ENCODE peak calls at places on chromosomes 1 and 21, in six cellular contexts. A is GM12878, D is K562, E is HepG2, G is H1, O is GM12892. M is an unnamed sample.

GRCh38 chr21:42533963-42534355 is 20.3 kb downstream of the SLC37A1 start:
- DNase-seq in A (no peak), D (no peak), E (no peak), G (no peak), O (no peak), M (no peak)

GRCh38 chr1:5734414-5734813 is 257.8 kb downstream of the NPHP4 start:
- DNase-seq in A (no peak), D (no peak), E (no peak), G (no peak), O (no peak), M (no peak)

GRCh38 chr1:41240806-41241747 is 1.0 kb downstream of the SCMH1 start:
- DNase-seq in A (no peak), D (no peak), E (peak), G (no peak), O (peak), M (peak)

GRCh38 chr1:209736467-209737117 is 19.3 kb upstream of the TRAF3IP3 start:
- DNase-seq in A (no peak), D (no peak), E (no peak), G (no peak), O (no peak), M (no peak)

GRCh38 chr1:63116016-63116415 is 206.4 kb upstream of the FOXD3 start:
- DNase-seq in A (no peak), D (no peak), E (no peak), G (no peak), O (no peak), M (no peak)

GRCh38 chr21:43318841-43319781 is 107.8 kb downstream of the SIK1 start:
- DNase-seq in A (peak), D (no peak), E (no peak), G (no peak), O (no peak), M (no peak)

GRCh38 chr1:23421752-23422312 is 2.7 kb downstream of the TCEA3 start:
- DNase-seq in A (no peak), D (peak), E (peak), G (no peak), O (no peak), M (no peak)

GRCh38 chr21:14603202-14603601 is 57.1 kb upstream of the SAMSN1 start:
- DNase-seq in A (no peak), D (no peak), E (no peak), G (no peak), O (no peak), M (no peak)

GRCh38 chr1:228471154-228471761 is 15.9 kb upstream of the RNF187 start:
- DNase-seq in A (no peak), D (no peak), E (no peak), G (no peak), O (no peak), M (no peak)

GRCh38 chr1:112905420-112906154 is 50.4 kb downstream of the SLC16A1 start:
- DNase-seq in A (no peak), D (no peak), E (no peak), G (no peak), O (no peak), M (no peak)

GRCh38 chr1:94582578-94582977 is 41.0 kb upstream of the F3 start:
- DNase-seq in A (no peak), D (no peak), E (no peak), G (no peak), O (no peak), M (no peak)

GRCh38 chr1:112395832-112396667 is at the start of gene CTTNBP2NL:
- DNase-seq in A (no peak), D (peak), E (peak), G (peak), O (peak), M (peak)

GRCh38 chr1:150979007-150979722 is 2.9 kb upstream of the ANXA9 start:
- DNase-seq in A (peak), D (peak), E (peak), G (peak), O (peak), M (peak)

GRCh38 chr1:156438278-156438987 is 62.1 kb downstream of the MEF2D start:
- DNase-seq in A (no peak), D (no peak), E (no peak), G (no peak), O (no peak), M (no peak)

GRCh38 chr1:177975588-177976495 is 6.0 kb upstream of the SEC16B start:
- DNase-seq in A (no peak), D (no peak), E (no peak), G (no peak), O (no peak), M (no peak)

GRCh38 chr1:76786232-76786631 is 81.0 kb upstream of the ST6GALNAC5 start:
- DNase-seq in A (no peak), D (no peak), E (no peak), G (no peak), O (no peak), M (no peak)

GRCh38 chr1:150474869-150475268 is 12.3 kb upstream of the TARS2 start:
- DNase-seq in A (no peak), D (no peak), E (no peak), G (no peak), O (no peak), M (no peak)

GRCh38 chr1:216566809-216567208 is 143.6 kb upstream of the USH2A start:
- DNase-seq in A (no peak), D (no peak), E (no peak), G (no peak), O (no peak), M (no peak)

GRCh38 chr1:180940445-180940844 is 27.7 kb downstream of the KIAA1614 start:
- DNase-seq in A (no peak), D (no peak), E (no peak), G (no peak), O (no peak), M (no peak)

GRCh38 chr1:118963456-118964430 is 24.4 kb downstream of the TBX15 start:
- DNase-seq in A (no peak), D (no peak), E (peak), G (no peak), O (no peak), M (no peak)

GRCh38 chr1:22143065-22143514 is at the start of gene WNT4:
- DNase-seq in A (no peak), D (peak), E (no peak), G (no peak), O (peak), M (peak)

GRCh38 chr1:155598842-155599331 is 11.1 kb upstream of the MSTO1 start:
- DNase-seq in A (no peak), D (no peak), E (no peak), G (peak), O (no peak), M (no peak)

GRCh38 chr1:228062085-228062791 is 20.3 kb upstream of the ARF1 start:
- DNase-seq in A (no peak), D (no peak), E (no peak), G (no peak), O (no peak), M (no peak)

GRCh38 chr1:230818411-230818810 is 49.9 kb downstream of the C1orf198 start:
- DNase-seq in A (no peak), D (no peak), E (no peak), G (no peak), O (no peak), M (no peak)

GRCh38 chr1:74586253-74586897 is 74.0 kb upstream of the LRRC53 start:
- DNase-seq in A (no peak), D (no peak), E (no peak), G (no peak), O (no peak), M (no peak)

GRCh38 chr1:204498980-204499379 is 4.4 kb upstream of the PIK3C2B start:
- DNase-seq in A (no peak), D (no peak), E (no peak), G (no peak), O (no peak), M (no peak)

GRCh38 chr1:9006956-9007615 is 19.1 kb downstream of the SLC2A7 start:
- DNase-seq in A (no peak), D (no peak), E (no peak), G (no peak), O (no peak), M (no peak)

GRCh38 chr1:41925712-41926111 is 7.0 kb upstream of the HIVEP3 start:
- DNase-seq in A (no peak), D (no peak), E (no peak), G (no peak), O (no peak), M (no peak)

GRCh38 chr1:94873520-94874351 is 53.2 kb downstream of the CNN3 start:
- DNase-seq in A (no peak), D (no peak), E (no peak), G (no peak), O (no peak), M (no peak)

GRCh38 chr1:109773203-109773899 is 9.6 kb upstream of the EPS8L3 start:
- DNase-seq in A (peak), D (peak), E (peak), G (peak), O (peak), M (peak)

GRCh38 chr1:24475700-24476099 is 26.9 kb upstream of the RCAN3 start:
- DNase-seq in A (no peak), D (no peak), E (no peak), G (no peak), O (no peak), M (no peak)

GRCh38 chr1:40818264-40818961 is 34.8 kb downstream of the KCNQ4 start:
- DNase-seq in A (no peak), D (peak), E (no peak), G (peak), O (peak), M (peak)

GRCh38 chr21:44682580-44683151 is 703 bp upstream of the KRTAP12-1 start:
- DNase-seq in A (no peak), D (no peak), E (no peak), G (no peak), O (no peak), M (no peak)

GRCh38 chr1:162562452-162562828 is 918 bp downstream of the UAP1 start:
- DNase-seq in A (no peak), D (no peak), E (peak), G (no peak), O (no peak), M (no peak)

GRCh38 chr1:162560303-162561036 is 1.1 kb upstream of the UAP1 start:
- DNase-seq in A (no peak), D (no peak), E (peak), G (no peak), O (no peak), M (no peak)

GRCh38 chr1:162561616-162562451 is at the start of gene UAP1:
- DNase-seq in A (no peak), D (no peak), E (no peak), G (no peak), O (peak), M (peak)

GRCh38 chr1:162557536-162557935 is 4.0 kb upstream of the UAP1 start:
- DNase-seq in A (no peak), D (no peak), E (no peak), G (no peak), O (no peak), M (no peak)

DNA sequence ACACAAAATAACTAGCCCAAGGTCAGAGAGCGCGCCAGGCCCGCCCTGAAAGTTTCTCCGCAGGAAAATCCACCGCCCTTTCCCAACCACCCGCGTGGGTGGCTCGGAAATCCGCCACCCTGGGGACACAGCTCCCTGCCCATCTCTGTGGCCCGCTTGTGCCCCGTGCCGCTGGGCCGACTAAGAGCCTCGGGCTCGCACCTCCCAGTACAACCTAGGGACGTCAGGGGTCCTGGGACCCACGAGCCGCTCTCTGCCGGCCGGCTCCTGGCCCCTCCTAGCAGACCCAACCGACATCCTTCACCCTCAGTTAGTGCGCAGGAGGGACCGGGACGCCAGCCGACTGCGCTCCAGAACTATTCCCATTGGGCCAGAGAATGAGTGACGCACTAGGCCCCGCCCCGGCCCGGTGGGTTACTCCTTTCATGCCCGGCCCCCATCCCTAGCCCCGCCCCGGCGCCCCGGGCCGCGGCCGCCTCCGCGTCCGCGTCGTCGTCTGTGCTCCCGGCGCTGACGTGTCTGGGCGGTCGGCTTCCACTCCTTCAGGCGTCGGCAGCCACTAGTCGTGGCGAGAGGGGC is 396 bp upstream of the UAP1 start:
- DNase-seq in A (peak), D (peak), E (peak), G (peak), O (peak), M (peak)
- TF ChIP-seq POLR2AphosphoS5 in A (peak), D (no peak), E (peak), G (peak), O (peak), M (peak)

DNA sequence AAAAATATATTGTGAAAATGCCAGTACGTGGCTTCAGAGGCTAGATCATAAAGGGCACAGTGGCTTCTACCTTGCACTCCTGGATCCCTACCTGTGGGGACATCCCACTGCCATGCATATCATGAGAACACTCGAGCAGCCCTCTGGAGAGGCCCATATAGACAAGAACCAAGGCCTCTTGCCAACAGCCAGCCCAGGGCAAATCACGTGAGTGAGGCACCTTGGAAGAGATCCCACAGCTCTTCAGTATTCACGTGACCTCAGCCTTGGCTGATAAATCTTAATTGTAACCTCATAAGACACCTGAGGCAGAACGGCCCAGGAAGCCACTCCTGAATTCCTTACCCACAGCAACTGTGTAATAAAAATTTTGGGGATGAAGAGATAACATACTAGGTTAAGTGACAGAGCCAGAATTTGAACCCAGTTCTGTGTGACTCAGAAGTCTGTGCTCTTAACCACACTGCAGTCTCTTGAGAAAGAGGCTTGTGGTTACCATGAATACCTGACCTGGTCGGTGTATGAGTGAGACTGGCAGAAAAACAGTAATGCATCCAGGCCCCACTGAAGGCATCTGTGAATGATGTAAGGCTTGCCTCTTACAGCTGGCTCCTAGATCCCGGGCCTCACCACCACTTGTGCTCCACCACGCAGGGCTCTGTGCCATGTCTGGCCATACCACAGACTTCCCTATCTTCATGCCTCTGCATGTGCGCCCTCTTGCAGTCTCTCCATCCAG is 6.9 kb upstream of the A3GALT2 start:
- DNase-seq in A (no peak), D (no peak), E (no peak), G (no peak), O (no peak), M (no peak)
- TF ChIP-seq TAF1 in A (no peak), D (no peak), E (no peak), G (no peak), O (no peak), M (no peak)

DNA sequence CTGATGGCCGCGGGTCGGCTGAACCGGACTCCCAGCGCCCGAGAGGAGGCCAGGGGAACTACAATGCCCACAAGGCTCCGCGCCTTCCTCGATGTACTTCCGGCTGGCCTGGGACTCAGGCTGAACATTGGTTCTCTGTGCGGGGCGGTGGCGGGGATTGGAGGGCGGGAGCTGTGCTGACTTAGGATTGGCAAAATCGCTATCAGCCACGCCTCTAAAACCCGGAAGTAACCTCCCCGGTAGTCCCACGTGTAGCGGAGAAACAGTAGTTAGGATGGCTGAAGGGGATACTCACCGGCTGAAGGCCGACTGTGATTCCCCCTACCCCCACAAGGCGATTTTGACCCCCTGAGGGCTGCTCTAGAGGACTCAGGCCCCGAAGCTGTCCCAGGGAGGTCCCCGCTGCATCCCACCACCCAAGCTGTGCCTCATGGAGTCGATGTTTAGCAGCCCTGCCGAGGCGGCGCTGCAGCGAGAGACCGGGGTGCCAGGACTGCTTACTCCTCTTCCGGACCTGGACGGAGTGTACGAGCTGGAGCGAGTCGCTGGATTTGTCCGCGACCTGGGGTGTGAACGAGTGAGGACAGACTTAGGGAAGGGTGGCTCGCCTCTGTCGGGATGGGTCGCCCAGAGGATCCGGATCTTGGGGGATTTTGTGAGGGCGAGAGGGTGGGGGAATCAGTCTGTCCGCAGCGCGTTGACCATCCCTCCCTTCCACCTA is at the start of gene DPH2:
- DNase-seq in A (peak), D (peak), E (peak), G (peak), O (peak), M (peak)
- TF ChIP-seq POLR2A in A (peak), D (peak), E (no peak), G (no peak), O (peak), M (peak)

DNA sequence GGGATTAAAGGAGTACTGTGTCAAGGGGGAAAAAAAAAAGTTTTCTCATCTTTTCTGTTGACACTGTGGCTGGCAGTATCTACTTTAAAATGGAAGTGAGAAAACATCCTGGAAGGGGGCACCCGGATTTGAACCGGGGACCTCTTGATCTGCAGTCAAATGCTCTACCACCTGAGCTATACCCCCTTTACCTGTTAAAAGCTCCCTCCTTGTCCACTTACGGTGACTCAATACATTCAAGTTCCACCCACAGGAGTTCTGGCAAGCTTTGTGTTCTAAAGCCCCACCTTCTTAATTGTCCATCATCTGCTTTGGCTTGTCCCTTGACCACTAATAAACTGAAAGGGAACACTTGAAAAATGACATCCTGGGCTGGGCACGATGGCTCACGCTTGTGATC is 68.2 kb downstream of the FNBP1L start:
- DNase-seq in A (peak), D (no peak), E (no peak), G (no peak), O (no peak), M (no peak)
- TF ChIP-seq POLR2AphosphoS5 in A (no peak), D (no peak), E (no peak), G (peak), O (no peak), M (no peak)

GRCh38 chr1:47669081-47669585 is 231.3 kb downstream of the FOXD2 start:
- DNase-seq in A (no peak), D (no peak), E (no peak), G (no peak), O (no peak), M (no peak)
- TF ChIP-seq TAF1 in A (no peak), D (no peak), E (no peak), G (no peak), O (no peak), M (no peak)

GRCh38 chr1:202343652-202344349 is 2.1 kb upstream of the UBE2T start:
- DNase-seq in A (no peak), D (peak), E (peak), G (no peak), O (no peak), M (no peak)

GRCh38 chr1:202351725-202352124 is 3.2 kb downstream of the PPP1R12B start:
- DNase-seq in A (no peak), D (no peak), E (no peak), G (no peak), O (no peak), M (no peak)

GRCh38 chr1:202349263-202349928 is 897 bp downstream of the PPP1R12B start:
- DNase-seq in A (no peak), D (peak), E (peak), G (no peak), O (no peak), M (no peak)

GRCh38 chr1:202348005-202348508 is 442 bp upstream of the PPP1R12B start:
- DNase-seq in A (no peak), D (no peak), E (no peak), G (no peak), O (no peak), M (no peak)

GRCh38 chr1:202348509-202349262 is at the start of gene PPP1R12B:
- DNase-seq in A (peak), D (peak), E (peak), G (peak), O (peak), M (peak)
- TF ChIP-seq POLR2A in A (peak), D (peak), E (peak), G (no peak), O (peak), M (no peak)

GRCh38 chr1:183633676-183634343 is 1.8 kb downstream of the ARPC5 start:
- DNase-seq in A (peak), D (no peak), E (peak), G (no peak), O (no peak), M (no peak)
- TF ChIP-seq POLR2AphosphoS5 in A (peak), D (no peak), E (no peak), G (no peak), O (no peak), M (no peak)

GRCh38 chr1:87330201-87330953 is 1.7 kb downstream of the LMO4 start:
- DNase-seq in A (no peak), D (no peak), E (no peak), G (no peak), O (no peak), M (no peak)
- TF ChIP-seq TAF1 in A (no peak), D (no peak), E (no peak), G (peak), O (no peak), M (no peak)

M was measured in GM12891.